ENCODE peak calls at places on chromosome 10, in four cellular contexts. M, R, Z and U are unnamed samples.

GRCh38 chr10:119444866-119445265 is 97.7 kb downstream of the RGS10 start:
- DNase-seq in M (no peak), R (no peak), Z (no peak), U (no peak)

GRCh38 chr10:95237376-95238170 is 43.5 kb downstream of the ACSM6 start:
- DNase-seq in M (no peak), R (no peak), Z (no peak), U (no peak)

GRCh38 chr10:79938728-79939380 is 10.1 kb downstream of the SFTPD start:
- DNase-seq in M (no peak), R (peak), Z (no peak), U (no peak)

GRCh38 chr10:84256510-84257342 is 11.9 kb downstream of the RGR start:
- DNase-seq in M (no peak), R (peak), Z (peak), U (no peak)

GRCh38 chr10:18658301-18658991 is 785 bp upstream of the ARL5B start:
- DNase-seq in M (no peak), R (peak), Z (no peak), U (no peak)

GRCh38 chr10:60921631-60922030 is 22.4 kb downstream of the RHOBTB1 start:
- DNase-seq in M (no peak), R (no peak), Z (no peak), U (no peak)

GRCh38 chr10:59027975-59028640 is 148.3 kb upstream of the PHYHIPL start:
- DNase-seq in M (no peak), R (no peak), Z (no peak), U (peak)

GRCh38 chr10:122323941-122324675 is 50.4 kb upstream of the PLEKHA1 start:
- DNase-seq in M (no peak), R (no peak), Z (no peak), U (no peak)

GRCh38 chr10:132464256-132465192 is 67.5 kb downstream of the PWWP2B start:
- DNase-seq in M (no peak), R (no peak), Z (peak), U (no peak)

GRCh38 chr10:130512936-130513335 is 376.7 kb downstream of the GLRX3 start:
- DNase-seq in M (no peak), R (no peak), Z (no peak), U (no peak)

GRCh38 chr10:31622993-31623392 is 304.0 kb downstream of the ZEB1 start:
- DNase-seq in M (no peak), R (no peak), Z (no peak), U (peak)

GRCh38 chr10:58087896-58088295 is 179.8 kb downstream of the IPMK start:
- DNase-seq in M (no peak), R (no peak), Z (no peak), U (no peak)

GRCh38 chr10:25405871-25406270 is 231.1 kb downstream of the GPR158 start:
- DNase-seq in M (no peak), R (no peak), Z (no peak), U (no peak)

GRCh38 chr10:13003781-13004180 is 2.3 kb upstream of the CCDC3 start:
- DNase-seq in M (no peak), R (no peak), Z (no peak), U (no peak)

GRCh38 chr10:14129770-14130169 is 201.0 kb downstream of the FRMD4A start:
- DNase-seq in M (no peak), R (no peak), Z (no peak), U (no peak)

GRCh38 chr10:117373848-117374505 is 1.3 kb downstream of the PDZD8 start:
- DNase-seq in M (no peak), R (peak), Z (peak), U (no peak)

GRCh38 chr10:100427374-100427773 is 35.4 kb upstream of the WNT8B start:
- DNase-seq in M (no peak), R (no peak), Z (no peak), U (no peak)

GRCh38 chr10:47364366-47364765 is 16.2 kb downstream of the RBP3 start:
- DNase-seq in M (no peak), R (no peak), Z (peak), U (no peak)

GRCh38 chr10:43044444-43045245 is 32.2 kb upstream of the RET start:
- DNase-seq in M (no peak), R (no peak), Z (peak), U (peak)

GRCh38 chr10:74738985-74739567 is 87.3 kb upstream of the KAT6B start:
- DNase-seq in M (no peak), R (peak), Z (no peak), U (no peak)

GRCh38 chr10:120511165-120511564 is 54.1 kb downstream of the PLPP4 start:
- DNase-seq in M (no peak), R (no peak), Z (no peak), U (no peak)

GRCh38 chr10:128087884-128088695 is 38.1 kb downstream of the MKI67 start:
- DNase-seq in M (no peak), R (no peak), Z (no peak), U (no peak)

GRCh38 chr10:4093438-4093837 is 308.4 kb upstream of the KLF6 start:
- DNase-seq in M (no peak), R (no peak), Z (no peak), U (no peak)

GRCh38 chr10:29955308-29955935 is 104.0 kb downstream of the JCAD start:
- DNase-seq in M (no peak), R (no peak), Z (no peak), U (peak)

GRCh38 chr10:43308986-43309385 is 42.1 kb upstream of the RASGEF1A start:
- DNase-seq in M (no peak), R (no peak), Z (peak), U (no peak)

GRCh38 chr10:47418966-47419365 is 34.9 kb upstream of the ZNF488 start:
- DNase-seq in M (no peak), R (no peak), Z (no peak), U (no peak)

GRCh38 chr10:121310151-121310711 is 288.0 kb downstream of the FGFR2 start:
- DNase-seq in M (no peak), R (no peak), Z (no peak), U (no peak)

GRCh38 chr10:126561499-126562208 is 108.8 kb downstream of the C10orf90 start:
- DNase-seq in M (no peak), R (no peak), Z (no peak), U (no peak)

GRCh38 chr10:131211556-131211955 is 100.0 kb downstream of the TCERG1L start:
- DNase-seq in M (no peak), R (no peak), Z (peak), U (no peak)

GRCh38 chr10:31069411-31069810 is 37.7 kb upstream of the ZNF438 start:
- DNase-seq in M (no peak), R (no peak), Z (no peak), U (no peak)

GRCh38 chr10:78623577-78624215 is 445.1 kb upstream of the ZMIZ1 start:
- DNase-seq in M (peak), R (no peak), Z (no peak), U (no peak)

GRCh38 chr10:64468219-64468618 is 947.0 kb downstream of the REEP3 start:
- DNase-seq in M (no peak), R (no peak), Z (no peak), U (no peak)

GRCh38 chr10:42781893-42782445 is 626 bp upstream of the BMS1 start:
- DNase-seq in M (no peak), R (no peak), Z (no peak), U (no peak)

GRCh38 chr10:48447356-48448215 is 141.1 kb downstream of the MAPK8 start:
- DNase-seq in M (no peak), R (no peak), Z (peak), U (no peak)

GRCh38 chr10:60281792-60282353 is 107.8 kb downstream of the ANK3 start:
- DNase-seq in M (no peak), R (no peak), Z (no peak), U (no peak)

GRCh38 chr10:33986515-33986914 is 652.0 kb upstream of the NRP1 start:
- DNase-seq in M (no peak), R (no peak), Z (no peak), U (no peak)

GRCh38 chr10:71975087-71975890 is 11.1 kb downstream of the CHST3 start:
- DNase-seq in M (no peak), R (no peak), Z (no peak), U (no peak)

GRCh38 chr10:123999261-123999660 is 94.1 kb downstream of the CHST15 start:
- DNase-seq in M (no peak), R (no peak), Z (no peak), U (no peak)